ENCODE peak calls at places on chromosomes 13 and 19, in five cellular contexts. M is endothelial cell of umbilical vein, U is epithelial cell of esophagus, B is GM12878, R is heart left ventricle. K is an unnamed sample.

GRCh38 chr19:54551293-54551692 is 22.3 kb upstream of the LILRA2 start:
- DNase-seq in R (no peak), B (peak; percentile 67), U (no peak), M (no peak), K (no peak)

GRCh38 chr19:14369399-14370168 is 11.7 kb upstream of the ADGRE5 start:
- DNase-seq in U (no peak), B (no peak), R (peak; percentile 53), M (no peak), K (no peak)

GRCh38 chr13:48291730-48292129 is 11.8 kb upstream of the RB1 start:
- DNase-seq in B (no peak), M (no peak), U (no peak), R (no peak), K (no peak)

GRCh38 chr13:108433976-108434375 is 164.5 kb downstream of the TNFSF13B start:
- DNase-seq in M (no peak), U (peak; percentile 82), R (no peak), B (no peak), K (no peak)

GRCh38 chr19:44623080-44623479 is 9.7 kb downstream of the IGSF23 start:
- DNase-seq in R (peak; percentile 19), U (no peak), B (no peak), M (peak; percentile 80), K (no peak)

GRCh38 chr19:38697641-38698071 is 46.6 kb downstream of the CAPN12 start:
- DNase-seq in U (no peak), M (no peak), R (no peak), B (no peak), K (no peak)

GRCh38 chr13:56735537-56735942 is 405.2 kb upstream of the PRR20A start:
- DNase-seq in B (no peak), R (no peak), M (no peak), U (no peak), K (no peak)

GRCh38 chr13:72204291-72204690 is 337.3 kb upstream of the DACH1 start:
- DNase-seq in B (no peak), R (no peak), U (peak; percentile 75), M (no peak), K (no peak)

GRCh38 chr19:29431332-29431731 is 94.5 kb upstream of the VSTM2B start:
- DNase-seq in U (no peak), R (no peak), B (no peak), M (no peak), K (no peak)

GRCh38 chr19:53993448-53993847 is 2.0 kb downstream of the CACNG6 start:
- DNase-seq in M (no peak), B (no peak), R (no peak), U (no peak), K (no peak)

GRCh38 chr13:74056829-74057564 is 77.2 kb downstream of the KLF12 start:
- DNase-seq in U (peak; percentile 34), B (no peak), R (peak; percentile 82), M (no peak), K (no peak)

GRCh38 chr13:46045424-46045823 is 7.1 kb downstream of the ZC3H13 start:
- DNase-seq in B (no peak), R (no peak), U (no peak), M (no peak), K (no peak)

GRCh38 chr19:54162884-54163283 is 3.4 kb upstream of the LENG1 start:
- DNase-seq in M (no peak), R (no peak), U (no peak), B (no peak), K (no peak)

GRCh38 chr13:52447354-52447753 is 3.1 kb downstream of the VPS36 start:
- DNase-seq in M (no peak), U (peak; percentile 81), B (no peak), R (no peak), K (no peak)

GRCh38 chr13:111335263-111335662 is 14.8 kb downstream of the TEX29 start:
- DNase-seq in U (no peak), M (no peak), R (no peak), B (no peak), K (no peak)

GRCh38 chr13:25686831-25687495 is 315.2 kb downstream of the ATP8A2 start:
- DNase-seq in R (no peak), U (no peak), B (no peak), M (no peak), K (no peak)

GRCh38 chr13:93248627-93249047 is 22.0 kb downstream of the GPC6 start:
- DNase-seq in M (no peak), R (no peak), B (no peak), U (peak; percentile 49), K (no peak)

DNA sequence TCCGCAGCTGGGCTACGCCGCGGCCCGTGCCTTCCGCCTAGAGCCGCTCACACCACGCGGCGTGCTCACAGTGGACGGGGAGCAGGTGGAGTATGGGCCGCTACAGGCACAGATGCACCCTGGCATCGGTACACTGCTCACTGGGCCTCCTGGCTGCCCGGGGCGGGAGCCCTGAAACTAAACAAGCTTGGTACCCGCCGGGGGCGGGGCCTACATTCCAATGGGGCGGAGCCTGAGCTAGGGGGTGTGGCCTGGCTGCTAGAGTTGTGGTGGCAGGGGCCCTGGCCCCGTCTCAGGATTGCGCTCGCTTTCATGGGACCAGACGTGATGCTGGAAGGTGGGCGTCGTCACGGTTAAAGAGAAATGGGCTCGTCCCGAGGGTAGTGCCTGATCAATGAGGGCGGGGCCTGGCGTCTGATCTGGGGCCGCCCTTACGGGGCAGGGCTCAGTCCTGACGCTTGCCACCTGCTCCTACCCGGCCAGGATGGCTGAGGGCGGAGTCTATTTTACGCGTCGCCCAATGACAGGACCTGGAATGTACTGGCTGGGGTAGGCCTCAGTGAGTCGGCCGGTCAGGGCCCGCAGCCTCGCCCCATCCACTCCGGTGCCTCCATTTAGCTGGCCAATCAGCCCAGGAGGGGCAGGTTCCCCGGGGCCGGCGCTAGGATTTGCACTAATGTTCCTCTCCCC is 7.4 kb downstream of the DBP start:
- DNase-seq in R (no peak), U (peak; percentile 59), M (peak; percentile 82), B (no peak), K (no peak)
- H3K4me3 ChIP-seq in R (no peak overlapping the region), U (no peak overlapping the region), M (no peak overlapping the region), B (no peak overlapping the region), K (no peak overlapping the region)

GRCh38 chr19:16367269-16367683 is 42.6 kb downstream of the KLF2 start:
- DNase-seq in M (no peak), R (no peak), B (peak; percentile 90), U (no peak), K (peak; percentile 92)
- H3K4me3 ChIP-seq in M (no peak overlapping the region), R (no peak overlapping the region), B (peak overlapping the region; percentile 65), U (no peak overlapping the region), K (peak overlapping the region; percentile 1)

DNA sequence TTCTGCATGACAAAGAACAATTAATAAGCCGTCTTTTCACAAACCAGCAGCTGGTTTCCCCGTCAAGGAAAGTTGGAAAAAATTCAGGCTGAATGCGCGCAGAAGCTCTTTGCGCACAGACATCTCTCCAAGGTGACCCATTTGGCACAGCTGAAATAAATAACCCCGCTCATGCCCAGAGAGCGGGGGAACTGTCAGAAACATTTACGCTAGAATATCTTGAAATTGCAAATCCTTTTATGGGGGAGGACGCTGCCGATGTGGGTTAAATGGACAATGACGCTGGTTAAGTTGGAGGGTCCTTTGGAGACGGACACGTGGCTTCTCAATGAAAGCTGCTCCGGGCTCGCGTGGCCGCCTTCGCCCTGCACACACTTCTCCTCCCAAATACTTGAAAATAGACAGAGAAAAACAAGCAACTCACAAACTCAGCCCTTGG is 30.6 kb downstream of the GSX1 start:
- DNase-seq in M (peak; percentile 25), R (no peak), U (peak; percentile 17), B (no peak), K (no peak)
- H3K4me3 ChIP-seq in M (no peak overlapping the region), R (no peak overlapping the region), U (no peak overlapping the region), B (no peak overlapping the region), K (no peak overlapping the region)

GRCh38 chr19:12967907-12968306 is 1.5 kb upstream of the DAND5 start:
- DNase-seq in B (no peak), R (no peak), U (peak; percentile 58), M (no peak), K (no peak)

GRCh38 chr19:12969292-12969988 is at the start of gene DAND5:
- DNase-seq in B (no peak), M (no peak), U (no peak), R (peak; percentile 70), K (no peak)

GRCh38 chr19:12965017-12965811 is 4.2 kb upstream of the DAND5 start:
- DNase-seq in U (peak; percentile 76), B (peak; percentile 39), M (peak; percentile 74), R (peak; percentile 75), K (no peak)

GRCh38 chr19:12970070-12970820 is 869 bp downstream of the DAND5 start:
- DNase-seq in R (no peak), B (no peak), U (no peak), M (no peak), K (no peak)

DNA sequence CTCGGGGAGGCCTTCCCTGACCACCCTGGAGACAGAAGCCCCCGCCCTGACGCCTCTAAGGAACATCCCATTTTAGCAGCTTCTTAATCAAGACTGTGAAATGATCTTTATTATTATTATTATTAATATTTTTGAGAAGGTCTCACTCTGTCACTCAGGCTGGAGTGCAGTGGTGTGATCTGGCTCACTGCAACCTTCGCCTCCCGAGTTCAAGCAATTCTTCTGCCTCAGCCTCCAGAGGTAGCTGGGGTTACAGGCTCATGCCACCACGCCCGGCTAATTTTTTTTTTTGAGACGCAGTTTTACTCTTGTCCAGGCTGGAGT is 3.6 kb upstream of the DAND5 start:
- DNase-seq in M (no peak), B (no peak), U (no peak), R (no peak), K (no peak)
- H3K4me3 ChIP-seq in M (peak overlapping the region; percentile 48), B (peak overlapping the region; percentile 64), U (no peak overlapping the region), R (peak overlapping the region; percentile 66), K (no peak overlapping the region)

DNA sequence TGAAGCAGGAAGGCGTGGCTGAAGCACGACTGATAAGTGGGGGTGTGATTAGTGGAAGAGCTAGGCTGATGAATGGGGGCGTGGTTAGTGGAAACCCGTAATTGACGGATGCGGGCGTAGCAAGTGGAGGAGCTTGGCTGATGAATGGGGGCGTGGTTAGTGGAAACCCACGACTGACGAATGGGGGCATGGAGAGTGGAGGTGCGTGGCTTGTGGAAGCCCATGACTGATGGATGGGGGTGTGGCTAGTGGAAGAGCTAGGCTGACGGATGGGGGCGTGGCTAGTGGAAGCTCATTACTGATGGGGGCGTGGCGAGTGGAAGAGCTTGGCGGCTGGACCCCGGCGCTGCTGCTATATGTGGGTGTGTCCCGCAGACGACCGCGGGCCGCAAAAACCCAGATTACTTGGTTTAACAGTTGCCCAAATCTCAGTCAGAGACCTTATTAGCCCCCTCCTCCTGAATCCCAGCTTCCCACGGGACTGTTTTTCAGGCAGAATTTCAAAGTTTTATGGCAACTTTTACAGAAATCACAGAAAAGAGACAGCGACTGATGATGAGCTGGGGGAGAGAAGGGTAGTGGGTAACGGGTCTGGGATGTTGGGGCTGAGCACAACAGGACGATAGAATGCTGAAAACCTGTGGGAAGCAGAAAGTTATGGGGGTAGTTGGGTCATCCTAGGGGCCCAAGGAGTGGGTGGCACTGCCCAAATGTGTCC is 9.0 kb upstream of the MEIS3 start:
- DNase-seq in B (peak; percentile 75), M (peak; percentile 99), R (peak; percentile 89), U (peak; percentile 100), K (peak; percentile 92)
- H3K4me3 ChIP-seq in B (peak overlapping the region; percentile 18), M (no peak overlapping the region), R (peak overlapping the region; percentile 25), U (no peak overlapping the region), K (no peak overlapping the region)